ENCODE peak calls at places on chromosomes 2 and 18, in eight cellular contexts. C, D, Y, Q, G, S, K and X are unnamed samples.

GRCh38 chr2:20382965-20383800 is 32.5 kb upstream of the PUM2 start:
- DNase-seq in S (no peak), C (no peak), D (no peak), Y (no peak), G (no peak), K (no peak), Q (no peak), X (no peak)

GRCh38 chr2:189178726-189179606 is 595 bp downstream of the COL5A2 start:
- DNase-seq in K (no peak), C (no peak), D (no peak), Y (no peak), Q (no peak), G (peak), S (no peak), X (peak)

GRCh38 chr2:234670052-234670451 is 173.2 kb upstream of the ARL4C start:
- DNase-seq in Y (no peak), D (no peak), S (no peak), K (no peak), G (no peak), C (no peak), Q (no peak), X (no peak)

GRCh38 chr18:61569176-61569892 is 236.1 kb downstream of the CDH20 start:
- DNase-seq in Q (no peak), G (no peak), D (no peak), C (no peak), K (peak), Y (no peak), S (no peak), X (no peak)

GRCh38 chr18:26657618-26658581 is 109.5 kb upstream of the KCTD1 start:
- DNase-seq in C (no peak), Q (no peak), G (no peak), D (no peak), Y (no peak), K (no peak), S (no peak), X (no peak)

GRCh38 chr2:189293164-189293563 is 113.6 kb upstream of the COL5A2 start:
- DNase-seq in S (no peak), K (no peak), C (no peak), D (no peak), Q (no peak), G (no peak), Y (no peak), X (no peak)

GRCh38 chr2:23366720-23367119 is 18.3 kb upstream of the KLHL29 start:
- DNase-seq in Q (no peak), G (no peak), K (no peak), D (no peak), S (no peak), C (no peak), Y (no peak), X (no peak)

GRCh38 chr18:25284861-25285574 is 66.9 kb downstream of the ZNF521 start:
- DNase-seq in Q (no peak), S (no peak), Y (no peak), G (no peak), K (peak), D (no peak), C (no peak), X (no peak)

GRCh38 chr2:75522543-75523312 is 38.0 kb downstream of the EVA1A start:
- DNase-seq in S (no peak), Y (no peak), K (no peak), G (no peak), Q (no peak), D (no peak), C (no peak), X (no peak)

GRCh38 chr18:78735131-78736014 is 244.2 kb upstream of the SALL3 start:
- DNase-seq in C (no peak), D (no peak), K (no peak), Q (peak), S (no peak), Y (no peak), G (no peak), X (no peak)

GRCh38 chr2:29703336-29703735 is 218.1 kb downstream of the ALK start:
- DNase-seq in S (no peak), K (no peak), Q (no peak), Y (no peak), G (no peak), C (no peak), D (no peak), X (no peak)

GRCh38 chr2:204743368-204743960 is 198.2 kb downstream of the PARD3B start:
- DNase-seq in S (no peak), D (no peak), C (no peak), Y (no peak), Q (no peak), G (no peak), K (no peak), X (no peak)

GRCh38 chr2:191691016-191691725 is 13.2 kb downstream of the NABP1 start:
- DNase-seq in S (peak), C (peak), D (peak), G (peak), K (peak), Y (no peak), Q (no peak), X (peak)

GRCh38 chr2:159228006-159228655 is 58.4 kb downstream of the WDSUB1 start:
- DNase-seq in K (no peak), Y (no peak), Q (no peak), D (no peak), G (no peak), C (no peak), S (no peak), X (no peak)

GRCh38 chr2:27086722-27087446 is at the start of gene KHK:
- DNase-seq in K (peak), D (no peak), G (peak), S (no peak), C (no peak), Y (no peak), Q (peak), X (peak)

GRCh38 chr2:133959066-133959465 is 294.8 kb upstream of the MGAT5 start:
- DNase-seq in G (no peak), D (no peak), C (no peak), Q (no peak), S (no peak), K (no peak), Y (no peak), X (no peak)

GRCh38 chr2:71928734-71929481 is 218.8 kb downstream of the CYP26B1 start:
- DNase-seq in Y (no peak), Q (no peak), G (no peak), S (no peak), K (no peak), D (no peak), C (no peak), X (no peak)

GRCh38 chr2:121635371-121635770 is 13.9 kb downstream of the CLASP1 start:
- DNase-seq in D (no peak), K (no peak), Q (no peak), S (no peak), Y (no peak), G (no peak), C (no peak), X (no peak)

GRCh38 chr2:172698041-172698863 is 37.4 kb upstream of the RAPGEF4 start:
- DNase-seq in K (no peak), D (peak), Y (no peak), S (no peak), C (peak), G (peak), Q (no peak), X (no peak)

GRCh38 chr2:1754461-1755170 is 10.3 kb upstream of the PXDN start:
- DNase-seq in D (no peak), G (no peak), C (no peak), S (no peak), Q (no peak), K (no peak), Y (no peak), X (no peak)

GRCh38 chr18:35029770-35030169 is 11.4 kb upstream of the MAPRE2 start:
- DNase-seq in S (peak), Y (no peak), G (no peak), C (peak), K (no peak), D (no peak), Q (no peak), X (no peak)
- TF ChIP-seq CTCF in S (peak), Y (no peak), G (no peak), C (no peak), K (no peak), D (peak), Q (no peak), X (no peak)

DNA sequence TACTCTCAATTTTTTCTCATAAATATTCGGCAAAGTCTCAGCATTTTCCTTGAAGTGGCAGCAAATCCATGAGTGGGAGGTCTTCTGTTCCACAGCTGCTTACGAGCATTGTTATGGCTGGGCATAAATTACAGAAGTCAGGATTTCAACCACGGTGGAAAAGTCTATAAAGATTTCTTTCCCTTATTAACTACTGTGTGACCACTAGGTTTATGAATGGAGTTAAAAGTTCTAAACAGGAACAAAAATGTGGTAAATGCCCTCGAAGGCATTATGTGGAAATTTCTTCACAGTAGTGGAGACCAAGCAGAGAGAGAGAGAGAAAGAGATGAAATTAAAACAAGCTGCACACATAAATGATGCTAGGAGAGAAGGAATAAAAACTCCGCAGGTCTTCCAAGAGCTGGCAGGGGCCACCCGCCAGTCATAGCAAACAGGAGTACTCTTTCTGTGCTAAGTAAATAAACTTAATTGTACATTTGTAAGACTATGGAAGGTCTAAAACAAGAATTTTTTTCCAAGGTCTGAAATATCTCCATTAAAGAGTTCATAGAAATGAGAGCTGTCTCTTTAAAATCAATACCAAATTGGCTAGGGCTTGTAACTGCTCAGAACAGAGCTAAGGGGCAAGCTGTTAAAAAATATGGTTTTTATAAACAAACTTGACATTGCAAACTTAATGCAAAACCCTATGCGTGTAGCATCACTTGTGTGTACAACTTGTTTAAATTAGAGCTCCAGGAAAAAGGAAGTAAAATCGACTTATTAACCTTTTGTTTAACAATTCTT is 438.2 kb downstream of the MEIS1 start:
- DNase-seq in K (no peak), G (no peak), C (no peak), S (no peak), Y (no peak), D (no peak), Q (no peak), X (no peak)
- TF ChIP-seq CTCF in K (no peak), G (no peak), C (no peak), S (no peak), Y (no peak), D (no peak), Q (no peak), X (no peak)

GRCh38 chr18:6666286-6666685 is 63.2 kb upstream of the ARHGAP28 start:
- DNase-seq in C (no peak), Y (no peak), G (no peak), K (no peak), Q (no peak), S (no peak), D (no peak), X (no peak)

GRCh38 chr18:6660334-6660733 is 69.2 kb upstream of the ARHGAP28 start:
- DNase-seq in Y (no peak), G (no peak), D (no peak), Q (no peak), C (no peak), S (no peak), K (peak), X (no peak)

DNA sequence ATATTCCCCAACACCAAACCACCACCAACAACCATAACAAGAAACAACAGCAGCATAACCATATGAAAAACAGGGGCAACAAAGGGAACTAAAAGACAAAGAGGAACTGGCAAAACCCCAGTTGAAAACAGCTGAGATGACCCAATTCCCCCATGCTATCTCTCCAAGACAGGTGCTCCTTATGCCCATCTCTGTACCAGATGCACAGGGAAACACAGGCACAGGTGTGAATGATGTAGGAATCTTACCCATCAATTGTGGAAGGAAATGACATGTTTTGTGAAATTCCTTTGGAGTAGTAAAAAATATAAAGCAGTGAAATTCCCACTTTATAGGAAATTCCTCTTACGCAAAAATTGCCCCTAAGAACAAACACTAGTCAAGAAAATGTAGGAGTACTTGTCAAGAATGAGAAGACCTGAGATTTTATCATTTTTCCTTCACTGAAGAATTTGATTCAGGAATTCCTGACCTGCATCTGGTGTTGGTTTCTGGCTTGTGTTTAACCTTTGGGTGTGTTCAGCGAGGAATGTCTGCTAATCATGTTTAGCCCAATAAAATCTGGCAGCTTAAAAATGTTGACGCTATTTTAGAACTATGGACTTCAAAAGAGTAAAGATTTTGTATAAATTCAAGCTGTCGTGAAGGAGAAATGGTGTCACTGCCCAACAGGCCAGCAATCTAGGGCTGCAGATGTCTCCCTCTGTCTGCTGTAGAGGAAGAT is 67.7 kb upstream of the ARHGAP28 start:
- DNase-seq in K (no peak), S (no peak), G (no peak), Q (no peak), D (no peak), Y (no peak), C (no peak), X (no peak)
- TF ChIP-seq CTCF in K (no peak), S (no peak), G (no peak), Q (no peak), D (no peak), Y (no peak), C (no peak), X (no peak)

GRCh38 chr2:164126960-164127359 is 391.2 kb upstream of the FIGN start:
- DNase-seq in Q (no peak), K (no peak), S (peak), Y (no peak), G (no peak), D (no peak), C (no peak), X (no peak)
- TF ChIP-seq CTCF in Q (no peak), K (no peak), S (peak), Y (no peak), G (peak), D (no peak), C (no peak), X (no peak)

DNA sequence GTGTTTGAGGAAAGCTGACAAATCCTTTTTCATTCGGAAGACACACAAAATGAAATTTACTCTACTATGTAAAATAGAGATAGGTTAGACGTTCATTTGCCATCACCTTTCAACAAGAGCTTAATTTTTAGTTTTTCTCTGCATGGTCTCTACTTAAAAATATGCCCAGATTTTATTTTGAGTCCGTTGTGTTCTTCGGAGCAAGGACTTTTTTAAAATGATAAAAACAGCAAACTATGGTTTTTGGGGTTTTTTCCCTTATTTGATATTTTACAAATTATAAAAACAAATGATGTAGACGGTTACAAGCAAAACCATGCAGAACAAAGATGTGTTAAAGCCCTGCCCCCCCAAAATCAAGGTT is 53.3 kb upstream of the RBM44 start:
- DNase-seq in S (no peak), D (no peak), Y (no peak), K (no peak), C (no peak), Q (no peak), G (no peak), X (no peak)
- TF ChIP-seq CTCF in S (no peak), D (no peak), Y (no peak), K (no peak), C (no peak), Q (peak), G (no peak), X (peak)